ENCODE peak calls at places on chromosomes 13 and 19, in five cellular contexts. One of them, this sample, is unnamed.

GRCh38 chr19:49818691-49819331 is 722 bp downstream of the MED25 start:
- DNase-seq in mucosa of descending colon: peak; percentile 69
- DNase-seq in pancreas: no peak
- DNase-seq in IMR-90: no peak
- DNase-seq in body of pancreas: no peak
- DNase-seq in this sample: no peak

GRCh38 chr19:6970478-6970877 is 50.8 kb downstream of the MBD3L2B start:
- DNase-seq in mucosa of descending colon: no peak
- DNase-seq in pancreas: no peak
- DNase-seq in IMR-90: no peak
- DNase-seq in body of pancreas: no peak
- DNase-seq in this sample: no peak

GRCh38 chr19:2282062-2282861 is at the start of gene PEAK3:
- DNase-seq in mucosa of descending colon: peak; percentile 90
- DNase-seq in pancreas: no peak
- DNase-seq in IMR-90: peak; percentile 24
- DNase-seq in body of pancreas: peak; percentile 54
- DNase-seq in this sample: peak; percentile 86

GRCh38 chr13:23820530-23820929 is 68.7 kb downstream of the MIPEP start:
- DNase-seq in mucosa of descending colon: no peak
- DNase-seq in pancreas: no peak
- DNase-seq in IMR-90: no peak
- DNase-seq in body of pancreas: no peak
- DNase-seq in this sample: no peak

GRCh38 chr13:39942901-39943273 is 287.4 kb downstream of the COG6 start:
- DNase-seq in mucosa of descending colon: no peak
- DNase-seq in pancreas: peak; percentile 78
- DNase-seq in IMR-90: peak; percentile 57
- DNase-seq in body of pancreas: peak; percentile 82
- DNase-seq in this sample: peak; percentile 93

GRCh38 chr19:46373573-46374359 is 26.9 kb downstream of the PPP5C start:
- DNase-seq in mucosa of descending colon: peak; percentile 93
- DNase-seq in pancreas: peak; percentile 96
- DNase-seq in IMR-90: peak; percentile 50
- DNase-seq in body of pancreas: peak; percentile 99
- DNase-seq in this sample: peak; percentile 94

GRCh38 chr13:80177327-80177726 is 163.6 kb downstream of the SPRY2 start:
- DNase-seq in mucosa of descending colon: no peak
- DNase-seq in pancreas: no peak
- DNase-seq in IMR-90: no peak
- DNase-seq in body of pancreas: no peak
- DNase-seq in this sample: no peak

GRCh38 chr13:36509369-36509768 is 77.1 kb downstream of the CCNA1 start:
- DNase-seq in mucosa of descending colon: no peak
- DNase-seq in pancreas: no peak
- DNase-seq in IMR-90: no peak
- DNase-seq in body of pancreas: no peak
- DNase-seq in this sample: peak; percentile 72

GRCh38 chr19:50025794-50026549 is at the start of gene ZNF473:
- DNase-seq in mucosa of descending colon: peak; percentile 97
- DNase-seq in pancreas: peak; percentile 93
- DNase-seq in IMR-90: peak; percentile 94
- DNase-seq in body of pancreas: peak; percentile 95
- DNase-seq in this sample: peak; percentile 97

GRCh38 chr13:109318945-109319590 is 467.3 kb downstream of the IRS2 start:
- DNase-seq in mucosa of descending colon: no peak
- DNase-seq in pancreas: no peak
- DNase-seq in IMR-90: no peak
- DNase-seq in body of pancreas: no peak
- DNase-seq in this sample: no peak

GRCh38 chr19:44722131-44723121 is 23.5 kb downstream of the CEACAM16 start:
- DNase-seq in mucosa of descending colon: no peak
- DNase-seq in pancreas: no peak
- DNase-seq in IMR-90: no peak
- DNase-seq in body of pancreas: no peak
- DNase-seq in this sample: no peak

GRCh38 chr13:39483326-39483725 is 119.7 kb downstream of the LHFPL6 start:
- DNase-seq in mucosa of descending colon: no peak
- DNase-seq in pancreas: no peak
- DNase-seq in IMR-90: peak; percentile 18
- DNase-seq in body of pancreas: no peak
- DNase-seq in this sample: no peak

GRCh38 chr19:18657590-18658365 is 20.9 kb downstream of the KLHL26 start:
- DNase-seq in mucosa of descending colon: no peak
- DNase-seq in pancreas: no peak
- DNase-seq in IMR-90: peak; percentile 91
- DNase-seq in body of pancreas: peak; percentile 30
- DNase-seq in this sample: peak; percentile 74

GRCh38 chr13:58804832-58805231 is 1173.3 kb downstream of the PCDH17 start:
- DNase-seq in mucosa of descending colon: no peak
- DNase-seq in pancreas: no peak
- DNase-seq in IMR-90: no peak
- DNase-seq in body of pancreas: no peak
- DNase-seq in this sample: no peak

GRCh38 chr13:37869756-37870488 is at the start of gene TRPC4:
- DNase-seq in mucosa of descending colon: peak; percentile 50
- DNase-seq in pancreas: peak; percentile 57
- DNase-seq in IMR-90: peak; percentile 59
- DNase-seq in body of pancreas: peak; percentile 58
- DNase-seq in this sample: peak; percentile 92

GRCh38 chr13:110525328-110526319 is 35.9 kb downstream of the RAB20 start:
- DNase-seq in mucosa of descending colon: peak; percentile 79
- DNase-seq in pancreas: peak; percentile 31
- DNase-seq in IMR-90: no peak
- DNase-seq in body of pancreas: no peak
- DNase-seq in this sample: no peak

GRCh38 chr13:110521946-110522345 is 39.6 kb downstream of the RAB20 start:
- DNase-seq in mucosa of descending colon: no peak
- DNase-seq in pancreas: no peak
- DNase-seq in IMR-90: no peak
- DNase-seq in body of pancreas: no peak
- DNase-seq in this sample: no peak

GRCh38 chr13:110524484-110525254 is 36.9 kb downstream of the RAB20 start:
- DNase-seq in mucosa of descending colon: peak; percentile 89
- DNase-seq in pancreas: peak; percentile 41
- DNase-seq in IMR-90: no peak
- DNase-seq in body of pancreas: peak; percentile 56
- DNase-seq in this sample: no peak

GRCh38 chr13:110523180-110523579 is 38.3 kb downstream of the RAB20 start:
- DNase-seq in mucosa of descending colon: peak; percentile 41
- DNase-seq in pancreas: no peak
- DNase-seq in IMR-90: no peak
- DNase-seq in body of pancreas: no peak
- DNase-seq in this sample: no peak

GRCh38 chr13:110523838-110524237 is 37.7 kb downstream of the RAB20 start:
- DNase-seq in mucosa of descending colon: peak; percentile 55
- DNase-seq in pancreas: no peak
- DNase-seq in IMR-90: no peak
- DNase-seq in body of pancreas: no peak
- DNase-seq in this sample: no peak
- H3K4me1 ChIP-seq in mucosa of descending colon: peaks cover 63% of the 10 kb centered on the region
- H3K4me1 ChIP-seq in pancreas: peaks cover 51% of the 10 kb centered on the region
- H3K4me1 ChIP-seq in IMR-90: no peaks in the 10 kb centered on the region
- H3K4me1 ChIP-seq in body of pancreas: peaks cover 76% of the 10 kb centered on the region
- H3K4me1 ChIP-seq in this sample: no peaks in the 10 kb centered on the region

GRCh38 chr13:28796938-28797257 is 23.2 kb upstream of the MTUS2 start:
- DNase-seq in mucosa of descending colon: no peak
- DNase-seq in pancreas: no peak
- DNase-seq in IMR-90: no peak
- DNase-seq in body of pancreas: no peak
- DNase-seq in this sample: no peak

GRCh38 chr13:28792992-28793391 is 27.1 kb upstream of the MTUS2 start:
- DNase-seq in mucosa of descending colon: no peak
- DNase-seq in pancreas: no peak
- DNase-seq in IMR-90: peak; percentile 79
- DNase-seq in body of pancreas: no peak
- DNase-seq in this sample: no peak

GRCh38 chr13:28794370-28794769 is 25.8 kb upstream of the MTUS2 start:
- DNase-seq in mucosa of descending colon: no peak
- DNase-seq in pancreas: no peak
- DNase-seq in IMR-90: no peak
- DNase-seq in body of pancreas: no peak
- DNase-seq in this sample: no peak
- H3K4me3 ChIP-seq in mucosa of descending colon: no peak overlapping the region
- H3K4me3 ChIP-seq in pancreas: no peak overlapping the region
- H3K4me3 ChIP-seq in IMR-90: no peak overlapping the region
- H3K4me3 ChIP-seq in body of pancreas: no peak overlapping the region
- H3K4me3 ChIP-seq in this sample: no peak overlapping the region

GRCh38 chr19:11140896-11141295 is 14.7 kb downstream of the SPC24 start:
- DNase-seq in mucosa of descending colon: no peak
- DNase-seq in pancreas: no peak
- DNase-seq in IMR-90: no peak
- DNase-seq in body of pancreas: no peak
- DNase-seq in this sample: no peak
- H3K4me1 ChIP-seq in mucosa of descending colon: peaks cover 28% of the 10 kb centered on the region
- H3K4me1 ChIP-seq in pancreas: peaks cover 12% of the 10 kb centered on the region
- H3K4me1 ChIP-seq in IMR-90: peaks cover 46% of the 10 kb centered on the region
- H3K4me1 ChIP-seq in body of pancreas: peaks cover 63% of the 10 kb centered on the region
- H3K4me1 ChIP-seq in this sample: peaks cover 5% of the 10 kb centered on the region

GRCh38 chr19:56403261-56403660 is 871 bp upstream of the ZNF583 start:
- DNase-seq in mucosa of descending colon: no peak
- DNase-seq in pancreas: no peak
- DNase-seq in IMR-90: peak; percentile 39
- DNase-seq in body of pancreas: no peak
- DNase-seq in this sample: no peak
- H3K4me3 ChIP-seq in mucosa of descending colon: no peak overlapping the region
- H3K4me3 ChIP-seq in pancreas: peak overlapping the region; percentile 85
- H3K4me3 ChIP-seq in IMR-90: peak overlapping the region; percentile 79
- H3K4me3 ChIP-seq in body of pancreas: peak overlapping the region; percentile 67
- H3K4me3 ChIP-seq in this sample: peak overlapping the region; percentile 91

This sample was measured in endodermal cell.